ENCODE peak calls at places on chromosomes 7 and 10, in nine cellular contexts. E is psoas muscle, U is right lobe of liver, J is body of pancreas, T is endothelial cell of umbilical vein, F is dorsolateral prefrontal cortex, O is HepG2, W is fibroblast of mammary gland, L is Caco-2. A is an unnamed sample.

GRCh38 chr10:19194866-19195265 is 146.3 kb downstream of the MALRD1 start:
- DNase-seq in E (no peak), O (peak), L (no peak), F (no peak), J (no peak), U (no peak), W (peak), T (no peak), A (peak)

GRCh38 chr10:17713133-17713532 is 38.9 kb upstream of the TMEM236 start:
- DNase-seq in F (no peak), O (no peak), L (no peak), T (no peak), E (no peak), J (no peak), W (no peak), U (no peak), A (no peak)

GRCh38 chr10:75956624-75957023 is 525.2 kb downstream of the LRMDA start:
- DNase-seq in F (no peak), O (no peak), J (no peak), U (no peak), E (no peak), T (no peak), W (peak), L (no peak), A (no peak)

GRCh38 chr7:105678811-105679495 is 97.7 kb upstream of the EFCAB10 start:
- DNase-seq in U (peak), W (peak), T (peak), F (peak), O (no peak), L (no peak), E (peak), J (peak), A (peak)

GRCh38 chr10:47418966-47419365 is 34.9 kb upstream of the ZNF488 start:
- DNase-seq in E (no peak), J (no peak), L (no peak), O (no peak), U (no peak), F (no peak), W (no peak), T (no peak), A (no peak)

GRCh38 chr7:23333671-23334246 is 34.6 kb downstream of the MALSU1 start:
- DNase-seq in W (peak), L (no peak), E (peak), T (peak), O (no peak), F (no peak), U (no peak), J (no peak), A (peak)

GRCh38 chr7:158753900-158754299 is 49.3 kb upstream of the NCAPG2 start:
- DNase-seq in U (no peak), L (no peak), F (no peak), W (no peak), T (no peak), E (no peak), J (no peak), O (no peak), A (no peak)

GRCh38 chr7:97982647-97983046 is 7.3 kb downstream of the OCM2 start:
- DNase-seq in T (no peak), W (no peak), U (no peak), J (no peak), F (no peak), E (no peak), O (no peak), L (no peak), A (no peak)

GRCh38 chr7:73628504-73628903 is 4.2 kb upstream of the MLXIPL start:
- DNase-seq in O (no peak), J (no peak), L (no peak), T (no peak), E (no peak), W (no peak), U (no peak), F (no peak), A (no peak)

GRCh38 chr7:101963693-101964092 is 146.3 kb downstream of the CUX1 start:
- DNase-seq in L (no peak), E (no peak), W (no peak), O (no peak), U (no peak), J (no peak), T (no peak), F (no peak), A (no peak)

GRCh38 chr7:97006146-97006950 is 995 bp downstream of the DLX6 start:
- DNase-seq in U (no peak), O (peak), E (no peak), F (no peak), W (peak), L (peak), T (peak), J (peak), A (no peak)

GRCh38 chr7:149882264-149883048 is 8.7 kb downstream of the ATP6V0E2 start:
- DNase-seq in J (no peak), F (peak), W (no peak), O (no peak), L (no peak), T (no peak), E (no peak), U (no peak), A (peak)

GRCh38 chr7:13181221-13181620 is 493.8 kb downstream of the ARL4A start:
- DNase-seq in E (no peak), T (no peak), L (no peak), O (no peak), W (peak), U (no peak), F (no peak), J (no peak), A (peak)

GRCh38 chr7:44972562-44972961 is 6.3 kb downstream of the MYO1G start:
- DNase-seq in W (no peak), E (no peak), T (no peak), J (no peak), O (no peak), U (peak), F (no peak), L (no peak), A (no peak)

GRCh38 chr10:103276941-103277712 is at the start of gene INA:
- DNase-seq in W (peak), J (no peak), O (no peak), L (no peak), T (peak), F (peak), E (no peak), U (no peak), A (peak)

GRCh38 chr7:27185013-27185707 is at the start of gene HOXA11:
- DNase-seq in J (peak), W (peak), L (peak), U (no peak), E (no peak), T (peak), F (peak), O (no peak), A (peak)

GRCh38 chr10:121617176-121617575 is 18.9 kb upstream of the FGFR2 start:
- DNase-seq in L (no peak), O (no peak), J (no peak), W (no peak), U (no peak), E (no peak), F (peak), T (no peak), A (no peak)

GRCh38 chr10:102633282-102633681 is 11.0 kb upstream of the TRIM8 start:
- DNase-seq in W (peak), E (peak), U (peak), T (peak), L (no peak), J (no peak), F (peak), O (no peak), A (peak)

GRCh38 chr10:129779126-129779525 is 184.9 kb downstream of the EBF3 start:
- DNase-seq in O (no peak), T (no peak), U (no peak), L (no peak), E (no peak), W (no peak), F (no peak), J (no peak), A (no peak)

GRCh38 chr7:47103498-47104205 is 478.3 kb downstream of the TNS3 start:
- DNase-seq in W (no peak), L (no peak), O (no peak), U (no peak), E (no peak), T (no peak), J (no peak), F (no peak), A (no peak)

GRCh38 chr7:9200666-9201065 is 767.3 kb downstream of the NXPH1 start:
- DNase-seq in T (no peak), J (no peak), E (no peak), W (no peak), F (no peak), O (no peak), L (no peak), U (no peak), A (no peak)

GRCh38 chr7:101995121-101995520 is 177.7 kb downstream of the CUX1 start:
- DNase-seq in E (no peak), O (no peak), J (no peak), W (no peak), L (no peak), U (no peak), T (peak), F (no peak), A (no peak)

GRCh38 chr7:15620491-15621185 is 58.8 kb upstream of the AGMO start:
- DNase-seq in W (no peak), O (no peak), E (no peak), J (no peak), U (no peak), F (no peak), L (no peak), T (peak), A (peak)

GRCh38 chr7:24991333-24991732 is 11.4 kb upstream of the OSBPL3 start:
- DNase-seq in F (no peak), T (no peak), J (no peak), O (no peak), L (no peak), U (no peak), W (no peak), E (no peak), A (no peak)

GRCh38 chr7:155580367-155580766 is 34.0 kb upstream of the CNPY1 start:
- DNase-seq in W (no peak), O (no peak), J (no peak), T (no peak), L (no peak), U (no peak), F (no peak), E (no peak), A (no peak)

GRCh38 chr7:1675673-1676549 is 5.8 kb downstream of the ELFN1 start:
- DNase-seq in L (peak), T (no peak), J (peak), F (no peak), U (peak), O (no peak), W (no peak), E (no peak), A (no peak)

GRCh38 chr7:131537581-131537980 is 18.8 kb downstream of the PODXL start:
- DNase-seq in W (peak), E (no peak), F (no peak), T (no peak), O (no peak), L (no peak), U (no peak), J (no peak), A (no peak)

GRCh38 chr10:96235326-96236089 is 35.9 kb downstream of the BLNK start:
- DNase-seq in T (no peak), O (no peak), L (no peak), F (no peak), U (no peak), J (no peak), E (no peak), W (no peak), A (no peak)

GRCh38 chr10:123146013-123146891 is 1.7 kb upstream of the HMX2 start:
- DNase-seq in F (no peak), U (no peak), W (no peak), T (no peak), O (no peak), L (no peak), E (no peak), J (no peak), A (no peak)

GRCh38 chr10:184911-185310 is 49.7 kb downstream of the ZMYND11 start:
- DNase-seq in L (no peak), U (no peak), T (no peak), E (no peak), O (no peak), J (no peak), F (no peak), W (peak), A (peak)

GRCh38 chr7:26490631-26491624 is 199.3 kb downstream of the SNX10 start:
- DNase-seq in O (no peak), U (no peak), J (no peak), F (peak), W (no peak), E (peak), T (no peak), L (no peak), A (no peak)

GRCh38 chr10:62045765-62046521 is 144.4 kb downstream of the ARID5B start:
- DNase-seq in O (peak), L (peak), T (peak), E (no peak), F (no peak), J (no peak), U (no peak), W (peak), A (peak)

GRCh38 chr10:98374176-98374969 is 40.6 kb downstream of the PYROXD2 start:
- DNase-seq in E (no peak), U (no peak), T (no peak), L (no peak), F (peak), J (no peak), O (no peak), W (peak), A (peak)

GRCh38 chr10:12700557-12700874 is 301.0 kb downstream of the CCDC3 start:
- DNase-seq in O (peak), L (no peak), F (no peak), T (no peak), E (no peak), J (no peak), U (no peak), W (no peak), A (no peak)

GRCh38 chr10:30436688-30437038 is 2.7 kb downstream of the MAP3K8 start:
- DNase-seq in O (no peak), E (no peak), F (no peak), T (no peak), J (no peak), U (no peak), W (no peak), L (no peak), A (peak)
- H3K4me3 ChIP-seq in O (peak), E (peak), F (peak), T (no peak), J (no peak), U (no peak), W (peak), L (no peak), A (peak)

GRCh38 chr7:226281-226882 is 34.0 kb downstream of the FAM20C start:
- DNase-seq in T (no peak), J (no peak), W (peak), F (no peak), L (no peak), E (no peak), U (no peak), O (no peak), A (peak)
- TF ChIP-seq CTCF in T (no peak), J (no peak), W (no peak), F (no peak), L (no peak), E (no peak), U (no peak), O (no peak), A (no peak)

GRCh38 chr10:119459681-119460340 is 82.7 kb downstream of the RGS10 start:
- DNase-seq in F (no peak), L (no peak), E (no peak), U (no peak), W (no peak), O (no peak), J (no peak), T (no peak), A (no peak)

GRCh38 chr10:119461380-119461779 is 81.1 kb downstream of the RGS10 start:
- DNase-seq in L (no peak), F (no peak), J (no peak), W (no peak), O (no peak), E (no peak), U (no peak), T (no peak), A (no peak)

GRCh38 chr10:119461923-119462322 is 80.6 kb downstream of the RGS10 start:
- DNase-seq in O (no peak), U (no peak), W (no peak), E (no peak), L (no peak), T (no peak), F (no peak), J (no peak), A (no peak)

GRCh38 chr10:119462773-119463172 is 79.7 kb downstream of the RGS10 start:
- DNase-seq in W (no peak), E (no peak), O (peak), F (no peak), T (no peak), J (no peak), U (no peak), L (no peak), A (no peak)

GRCh38 chr10:119460369-119461195 is 81.9 kb downstream of the RGS10 start:
- DNase-seq in U (no peak), L (no peak), J (no peak), W (no peak), O (no peak), E (no peak), F (no peak), T (no peak), A (no peak)
- H3K4me3 ChIP-seq in U (no peak), L (no peak), J (no peak), W (no peak), O (no peak), E (no peak), F (no peak), T (no peak), A (no peak)

GRCh38 chr7:112162161-112163020 is 43.8 kb downstream of the DOCK4 start:
- DNase-seq in J (no peak), T (peak), L (peak), W (peak), O (peak), U (peak), E (peak), F (peak), A (peak)
- TF ChIP-seq CTCF in J (no peak), T (no peak), L (no peak), W (no peak), O (no peak), U (no peak), E (no peak), F (no peak), A (no peak)

GRCh38 chr10:43801137-43801536 is 152.5 kb upstream of the ZNF32 start:
- DNase-seq in W (no peak), O (no peak), T (no peak), L (no peak), U (no peak), F (no peak), J (no peak), E (no peak), A (peak)
- H3K4me3 ChIP-seq in W (no peak), O (no peak), T (no peak), L (no peak), U (no peak), F (no peak), J (no peak), E (no peak), A (no peak)

DNA sequence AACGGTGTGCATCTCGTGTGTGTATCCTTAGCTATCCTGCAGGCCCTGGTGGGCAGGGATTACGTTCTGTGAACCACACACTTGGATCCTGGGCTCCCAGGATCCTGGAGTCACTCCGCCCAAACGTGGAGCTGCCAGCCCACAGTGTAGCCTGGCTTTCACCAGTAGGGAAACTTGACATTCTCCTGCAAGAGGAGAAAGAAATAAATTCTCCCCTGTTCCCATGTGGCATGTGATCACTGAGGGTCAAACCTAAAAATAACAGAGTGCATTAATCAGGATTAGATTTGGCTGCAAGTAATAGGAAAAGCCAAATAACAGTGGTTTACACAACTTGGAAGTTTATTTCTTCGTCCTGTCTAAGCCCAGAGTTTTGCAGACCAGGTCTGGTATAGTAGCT is 32.3 kb downstream of the PALD1 start:
- DNase-seq in E (no peak), F (no peak), W (no peak), O (no peak), T (no peak), L (no peak), U (no peak), J (no peak), A (no peak)
- TF ChIP-seq CTCF in E (no peak), F (no peak), W (no peak), O (no peak), T (no peak), L (no peak), U (no peak), J (no peak), A (no peak)

GRCh38 chr10:110569736-110570135 is 2.2 kb downstream of the SMC3 start:
- DNase-seq in E (no peak), W (no peak), U (no peak), F (no peak), L (no peak), O (peak), T (no peak), J (no peak), A (no peak)

GRCh38 chr10:110567201-110568054 is at the start of gene SMC3:
- DNase-seq in U (peak), F (peak), O (peak), J (peak), T (peak), W (peak), E (peak), L (peak), A (peak)

GRCh38 chr10:110568055-110568735 is 700 bp downstream of the SMC3 start:
- DNase-seq in L (peak), J (no peak), O (peak), W (no peak), T (peak), E (no peak), F (peak), U (no peak), A (peak)

GRCh38 chr10:110571093-110571743 is 3.7 kb downstream of the SMC3 start:
- DNase-seq in L (no peak), U (no peak), W (no peak), T (no peak), E (no peak), O (no peak), F (no peak), J (no peak), A (no peak)

DNA sequence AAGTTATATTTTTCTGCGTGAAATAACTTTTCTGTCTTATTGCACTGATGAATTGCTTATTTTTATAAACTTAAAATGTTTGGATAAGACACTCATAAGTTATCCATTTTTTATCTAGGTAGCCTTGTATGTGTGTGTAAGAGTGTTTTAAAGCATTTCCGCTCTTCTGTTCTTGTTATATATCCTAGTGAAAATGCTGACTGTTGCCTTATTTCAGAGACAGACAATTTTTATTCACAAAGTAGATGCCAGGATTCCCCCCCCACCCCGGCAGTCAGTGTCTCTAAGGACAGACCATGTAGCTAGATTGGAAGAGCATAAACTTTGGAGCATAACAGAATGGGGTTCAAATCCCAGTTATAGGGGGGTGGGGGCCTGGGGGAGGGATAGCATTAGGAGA is 1.6 kb downstream of the SMC3 start:
- DNase-seq in J (no peak), O (no peak), L (no peak), W (no peak), E (no peak), U (no peak), T (no peak), F (no peak), A (no peak)
- H3K4me3 ChIP-seq in J (no peak), O (peak), L (peak), W (peak), E (peak), U (peak), T (no peak), F (peak), A (no peak)

DNA sequence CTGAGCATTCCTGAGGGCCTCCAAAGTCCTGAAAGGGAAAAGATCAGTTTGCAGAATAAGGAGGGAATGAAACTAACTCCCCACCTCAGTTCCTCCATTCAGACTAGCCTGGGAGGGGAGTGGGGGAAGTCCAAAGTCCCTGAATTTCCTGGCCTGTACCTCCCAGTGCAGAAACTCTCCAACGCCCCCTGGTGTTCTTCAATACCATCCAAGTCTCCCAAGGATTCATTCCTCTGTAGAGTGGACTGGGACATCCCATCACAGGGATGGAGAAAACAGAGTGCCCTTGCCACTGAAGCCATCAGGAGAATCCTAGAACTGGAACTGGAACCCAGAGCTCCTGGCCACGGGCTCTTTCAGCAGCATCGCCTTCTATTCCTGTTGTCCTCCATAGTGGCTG is 1.6 kb upstream of the COL13A1 start:
- DNase-seq in F (no peak), U (no peak), L (peak), E (no peak), T (peak), W (peak), O (peak), J (peak), A (peak)
- TF ChIP-seq CTCF in F (peak), U (peak), L (peak), E (peak), T (peak), W (peak), O (peak), J (peak), A (peak)